ENCODE peak calls at places on chromosome 19, in seven cellular contexts. G is fibroblast of mammary gland, H is heart left ventricle, B is fibroblast of the aortic adventitia, I is upper lobe of right lung, A is cardiac muscle cell, U is GM12878. O is an unnamed sample.

GRCh38 chr19:2834294-2834871 is 6.9 kb upstream of the ZNF555 start:
- DNase-seq in G (no peak), H (no peak), B (no peak), I (no peak), A (no peak), U (no peak), O (no peak)

GRCh38 chr19:49432141-49433073 is 7.2 kb downstream of the GFY start:
- DNase-seq in G (no peak), H (no peak), B (no peak), I (no peak), A (no peak), U (no peak), O (no peak)

GRCh38 chr19:7975037-7975436 is 30.4 kb downstream of the ELAVL1 start:
- DNase-seq in G (no peak), H (peak), B (no peak), I (no peak), A (no peak), U (no peak), O (no peak)

GRCh38 chr19:56927294-56927693 is 86.8 kb upstream of the PEG3 start:
- DNase-seq in G (no peak), H (no peak), B (no peak), I (no peak), A (no peak), U (no peak), O (no peak)

GRCh38 chr19:7120499-7120898 is 51.0 kb downstream of the ZNF557 start:
- DNase-seq in G (no peak), H (no peak), B (no peak), I (no peak), A (no peak), U (no peak), O (no peak)

GRCh38 chr19:13881692-13882418 is 4.9 kb downstream of the NANOS3 start:
- DNase-seq in G (peak), H (peak), B (peak), I (peak), A (no peak), U (no peak), O (no peak)

GRCh38 chr19:3919793-3920192 is 13.1 kb upstream of the NMRK2 start:
- DNase-seq in G (no peak), H (no peak), B (no peak), I (no peak), A (no peak), U (no peak), O (no peak)

GRCh38 chr19:53190253-53190652 is 2.9 kb downstream of the ZNF665 start:
- DNase-seq in G (no peak), H (no peak), B (no peak), I (no peak), A (no peak), U (no peak), O (no peak)

GRCh38 chr19:35741216-35741541 is 1.1 kb downstream of the IGFLR1 start:
- DNase-seq in G (no peak), H (no peak), B (no peak), I (no peak), A (no peak), U (no peak), O (no peak)

GRCh38 chr19:3442487-3443071 is 37.7 kb downstream of the SMIM24 start:
- DNase-seq in G (no peak), H (no peak), B (no peak), I (no peak), A (no peak), U (no peak), O (no peak)

GRCh38 chr19:10424011-10424637 is 3.8 kb downstream of the PDE4A start:
- DNase-seq in G (peak), H (peak), B (peak), I (peak), A (peak), U (no peak), O (no peak)

GRCh38 chr19:5128932-5129389 is 160.0 kb downstream of the KDM4B start:
- DNase-seq in G (no peak), H (peak), B (peak), I (no peak), A (peak), U (no peak), O (no peak)

GRCh38 chr19:16016226-16017137 is 59.8 kb upstream of the TPM4 start:
- DNase-seq in G (no peak), H (no peak), B (no peak), I (peak), A (no peak), U (no peak), O (peak)

GRCh38 chr19:30120860-30121484 is 178.9 kb downstream of the URI1 start:
- DNase-seq in G (no peak), H (no peak), B (no peak), I (no peak), A (no peak), U (no peak), O (no peak)

GRCh38 chr19:4749870-4750269 is 26.2 kb upstream of the DPP9 start:
- DNase-seq in G (no peak), H (no peak), B (no peak), I (no peak), A (no peak), U (no peak), O (no peak)

GRCh38 chr19:5360003-5360820 is 19.6 kb upstream of the PTPRS start:
- DNase-seq in G (peak), H (no peak), B (no peak), I (no peak), A (no peak), U (no peak), O (no peak)

GRCh38 chr19:13505164-13505695 is 1.0 kb downstream of the CACNA1A start:
- DNase-seq in G (no peak), H (no peak), B (no peak), I (no peak), A (no peak), U (no peak), O (no peak)

GRCh38 chr19:3450796-3451411 is 29.4 kb downstream of the SMIM24 start:
- DNase-seq in G (peak), H (peak), B (peak), I (peak), A (no peak), U (no peak), O (no peak)

GRCh38 chr19:3575260-3575741 is 2.6 kb downstream of the HMG20B start:
- DNase-seq in G (no peak), H (no peak), B (no peak), I (no peak), A (peak), U (no peak), O (no peak)

GRCh38 chr19:29890392-29890791 is 51.6 kb upstream of the URI1 start:
- DNase-seq in G (no peak), H (no peak), B (no peak), I (no peak), A (no peak), U (no peak), O (no peak)

GRCh38 chr19:41696402-41697197 is 8.5 kb upstream of the CEACAM7 start:
- DNase-seq in G (no peak), H (no peak), B (no peak), I (peak), A (no peak), U (no peak), O (no peak)

GRCh38 chr19:4575267-4575793 is 15.8 kb upstream of the SEMA6B start:
- DNase-seq in G (peak), H (peak), B (peak), I (no peak), A (peak), U (no peak), O (peak)

GRCh38 chr19:23832717-23833327 is 74.1 kb upstream of the ZNF681 start:
- DNase-seq in G (no peak), H (no peak), B (peak), I (no peak), A (no peak), U (no peak), O (no peak)

GRCh38 chr19:23305555-23305954 is 55.4 kb upstream of the ZNF724 start:
- DNase-seq in G (no peak), H (no peak), B (no peak), I (no peak), A (no peak), U (no peak), O (no peak)

GRCh38 chr19:47778954-47779351 is 450 bp downstream of the SELENOW start:
- DNase-seq in G (peak), H (peak), B (peak), I (no peak), A (peak), U (no peak), O (no peak)

GRCh38 chr19:35115538-35115951 is at the start of gene FXYD3:
- DNase-seq in G (no peak), H (no peak), B (no peak), I (no peak), A (no peak), U (no peak), O (no peak)

DNA sequence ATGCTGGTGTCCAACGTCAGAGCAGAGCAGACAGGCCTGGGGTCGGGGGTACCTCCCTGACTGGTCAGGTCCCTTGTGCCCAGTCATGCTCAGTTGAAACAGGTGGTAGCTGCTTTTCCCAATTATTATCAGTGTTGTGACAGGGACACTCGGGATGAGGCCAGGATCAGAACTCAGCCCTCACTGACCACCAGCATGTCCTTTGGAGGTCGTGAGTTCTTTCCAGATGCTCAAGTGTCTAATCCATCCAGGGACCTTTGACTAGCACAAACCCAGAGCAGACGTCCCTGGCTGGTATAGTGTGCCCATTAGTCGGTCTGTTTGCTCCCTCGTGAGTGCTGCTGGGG is 22.4 kb downstream of the MAU2 start:
- DNase-seq in G (no peak), H (no peak), B (no peak), I (no peak), A (no peak), U (no peak), O (no peak)
- TF ChIP-seq CTCF in G (no peak), H (no peak), B (no peak), I (no peak), A (no peak), U (no peak), O (peak)

GRCh38 chr19:1491114-1491848 is at the start of gene REEP6:
- DNase-seq in G (no peak), H (no peak), B (no peak), I (no peak), A (no peak), U (no peak), O (no peak)
- TF ChIP-seq CTCF in G (no peak), H (no peak), B (no peak), I (no peak), A (no peak), U (no peak), O (peak)

GRCh38 chr19:46297700-46298476 is 1.0 kb downstream of the HIF3A start:
- DNase-seq in G (peak), H (peak), B (peak), I (peak), A (no peak), U (no peak), O (no peak)
- TF ChIP-seq CTCF in G (no peak), H (peak), B (no peak), I (peak), A (peak), U (no peak), O (peak)

DNA sequence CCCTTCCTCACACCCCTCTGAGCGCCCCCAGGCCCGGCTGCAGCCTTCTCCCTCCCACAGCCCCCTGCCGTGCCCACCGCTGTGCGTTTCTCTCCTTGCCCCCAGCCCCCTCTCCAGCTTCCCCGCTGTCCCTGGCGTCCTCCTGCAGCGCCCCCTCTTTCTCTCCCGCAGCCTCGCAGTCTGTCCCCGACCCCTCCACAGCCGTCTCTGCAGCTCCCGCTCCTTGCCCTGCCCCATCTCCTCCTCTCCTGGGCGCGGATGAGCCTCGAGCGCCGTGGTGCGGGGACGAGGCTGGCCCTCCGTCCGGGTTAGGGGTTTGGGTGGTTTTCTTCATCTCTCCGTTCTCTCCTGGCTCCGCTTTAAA is 1.1 kb downstream of the KMT5C start:
- DNase-seq in G (no peak), H (no peak), B (no peak), I (no peak), A (peak), U (no peak), O (no peak)
- TF ChIP-seq CTCF in G (no peak), H (no peak), B (no peak), I (no peak), A (peak), U (peak), O (peak)

GRCh38 chr19:45402469-45403070 is 2.3 kb downstream of the PPP1R13L start:
- DNase-seq in G (no peak), H (peak), B (no peak), I (peak), A (peak), U (no peak), O (no peak)
- TF ChIP-seq CTCF in G (peak), H (peak), B (peak), I (peak), A (no peak), U (no peak), O (peak)

DNA sequence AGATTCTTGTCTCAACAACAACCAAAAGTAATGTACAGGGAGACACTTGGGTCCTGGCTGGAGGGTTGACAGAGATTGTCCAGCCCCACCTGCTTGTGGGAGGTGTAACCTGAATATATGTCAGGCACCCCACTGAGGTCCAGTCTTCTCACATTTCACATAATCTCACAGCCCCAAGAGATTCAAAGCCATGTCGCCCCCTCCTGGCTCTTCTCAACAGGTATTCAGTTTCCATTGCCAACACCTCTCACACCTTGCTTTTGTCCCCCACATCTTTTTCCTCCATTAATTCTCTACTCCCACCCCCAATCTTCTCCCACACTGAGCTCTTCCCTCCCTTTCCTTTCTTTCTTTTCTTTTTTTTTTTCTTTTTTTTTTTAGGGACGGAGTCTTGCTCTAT is 11.2 kb downstream of the UNC13A start:
- DNase-seq in G (no peak), H (no peak), B (no peak), I (no peak), A (peak), U (no peak), O (no peak)
- TF ChIP-seq CTCF in G (no peak), H (no peak), B (no peak), I (no peak), A (peak), U (peak), O (peak)

GRCh38 chr19:12141405-12141736 is 1.2 kb upstream of the ZNF20 start:
- DNase-seq in G (no peak), H (no peak), B (no peak), I (no peak), A (no peak), U (no peak), O (no peak)

GRCh38 chr19:12140545-12141404 is 625 bp upstream of the ZNF20 start:
- DNase-seq in G (peak), H (peak), B (peak), I (peak), A (peak), U (peak), O (no peak)

GRCh38 chr19:12139309-12139708 is 841 bp downstream of the ZNF20 start:
- DNase-seq in G (peak), H (no peak), B (peak), I (no peak), A (no peak), U (no peak), O (no peak)

GRCh38 chr19:12139885-12140544 is at the start of gene ZNF20:
- DNase-seq in G (peak), H (peak), B (peak), I (peak), A (peak), U (peak), O (peak)

GRCh38 chr19:12137541-12137940 is 2.6 kb downstream of the ZNF20 start:
- DNase-seq in G (peak), H (no peak), B (no peak), I (no peak), A (no peak), U (no peak), O (no peak)
- TF ChIP-seq CTCF in G (peak), H (peak), B (no peak), I (peak), A (no peak), U (peak), O (peak)